ENCODE peak calls at places on chromosomes 13 and 19, in five cellular contexts. X is spleen, H is PC-3, W is A549, C is ascending aorta. G is an unnamed sample.

GRCh38 chr13:114115191-114115671 is 17.2 kb downstream of the RASA3 start:
- DNase-seq in H (peak; percentile 80), W (no peak), X (peak; percentile 83), C (peak; percentile 38), G (peak; percentile 41)

GRCh38 chr19:2427323-2428026 is at the start of gene TIMM13:
- DNase-seq in H (peak; percentile 93), C (peak; percentile 88), W (peak; percentile 78), X (peak; percentile 98), G (peak; percentile 91)

GRCh38 chr13:106536244-106537034 is 977 bp upstream of the EFNB2 start:
- DNase-seq in W (peak; percentile 62), C (no peak), H (peak; percentile 85), X (peak; percentile 98), G (peak; percentile 72)

GRCh38 chr19:29587059-29587458 is 19.0 kb upstream of the POP4 start:
- DNase-seq in X (no peak), W (no peak), C (no peak), H (no peak), G (no peak)

GRCh38 chr13:47397739-47398138 is 500.9 kb upstream of the HTR2A start:
- DNase-seq in H (peak; percentile 65), W (no peak), X (no peak), C (no peak), G (peak; percentile 23)

GRCh38 chr19:50333235-50333736 is 4.1 kb upstream of the KCNC3 start:
- DNase-seq in C (peak; percentile 74), H (peak; percentile 96), W (peak; percentile 97), X (peak; percentile 96), G (peak; percentile 39)

GRCh38 chr19:5605362-5605761 is 17.2 kb downstream of the SAFB2 start:
- DNase-seq in H (no peak), X (peak; percentile 16), W (no peak), C (no peak), G (no peak)

GRCh38 chr13:99197257-99197651 is 3.4 kb upstream of the UBAC2 start:
- DNase-seq in C (no peak), W (no peak), H (peak; percentile 77), X (no peak), G (no peak)

GRCh38 chr13:90171649-90172048 is 1175.8 kb upstream of the MIR17HG start:
- DNase-seq in H (no peak), W (no peak), X (no peak), C (no peak), G (no peak)

GRCh38 chr19:20423381-20424207 is 142.0 kb downstream of the ZNF737 start:
- DNase-seq in H (peak; percentile 2), C (peak; percentile 26), W (no peak), X (peak; percentile 78), G (no peak)

GRCh38 chr19:7744871-7745270 is 2.5 kb downstream of the CD209 start:
- DNase-seq in X (peak; percentile 32), H (no peak), C (no peak), W (no peak), G (no peak)

GRCh38 chr19:28489126-28489660 is 723.8 kb downstream of the UQCRFS1 start:
- DNase-seq in H (no peak), C (no peak), X (peak; percentile 56), W (no peak), G (no peak)

GRCh38 chr13:96822900-96823299 is 171.4 kb downstream of the OXGR1 start:
- DNase-seq in C (no peak), W (peak; percentile 4), X (no peak), H (peak; percentile 39), G (no peak)

GRCh38 chr13:79709526-79709925 is 228.6 kb downstream of the NDFIP2 start:
- DNase-seq in C (no peak), X (no peak), W (no peak), H (no peak), G (no peak)

GRCh38 chr13:59638404-59638803 is 525.3 kb downstream of the DIAPH3 start:
- DNase-seq in W (no peak), X (no peak), C (no peak), H (no peak), G (no peak)

GRCh38 chr13:63433546-63434150 is 2018.0 kb upstream of the PCDH20 start:
- DNase-seq in W (no peak), H (peak; percentile 50), X (no peak), C (no peak), G (peak; percentile 23)

GRCh38 chr13:114144606-114145244 is 12.3 kb upstream of the RASA3 start:
- DNase-seq in H (no peak), C (no peak), X (no peak), W (no peak), G (no peak)

GRCh38 chr19:16737909-16738308 is 18.3 kb downstream of the NWD1 start:
- DNase-seq in C (no peak), W (no peak), X (no peak), H (no peak), G (peak; percentile 23)

GRCh38 chr19:51316688-51317087 is 5.2 kb downstream of the IGLON5 start:
- DNase-seq in C (no peak), X (peak; percentile 22), H (no peak), W (no peak), G (no peak)

GRCh38 chr13:97231118-97231831 is 9.1 kb downstream of the MBNL2 start:
- DNase-seq in H (no peak), W (no peak), C (no peak), X (no peak), G (no peak)

GRCh38 chr13:76330216-76330615 is 556.0 kb downstream of the KCTD12 start:
- DNase-seq in H (no peak), W (no peak), X (no peak), C (no peak), G (no peak)

GRCh38 chr13:45473627-45474026 is 8.9 kb downstream of the COG3 start:
- DNase-seq in C (no peak), X (no peak), H (no peak), W (no peak), G (no peak)

GRCh38 chr13:76474356-76474755 is 411.8 kb downstream of the KCTD12 start:
- DNase-seq in C (no peak), W (no peak), X (no peak), H (no peak), G (no peak)

DNA sequence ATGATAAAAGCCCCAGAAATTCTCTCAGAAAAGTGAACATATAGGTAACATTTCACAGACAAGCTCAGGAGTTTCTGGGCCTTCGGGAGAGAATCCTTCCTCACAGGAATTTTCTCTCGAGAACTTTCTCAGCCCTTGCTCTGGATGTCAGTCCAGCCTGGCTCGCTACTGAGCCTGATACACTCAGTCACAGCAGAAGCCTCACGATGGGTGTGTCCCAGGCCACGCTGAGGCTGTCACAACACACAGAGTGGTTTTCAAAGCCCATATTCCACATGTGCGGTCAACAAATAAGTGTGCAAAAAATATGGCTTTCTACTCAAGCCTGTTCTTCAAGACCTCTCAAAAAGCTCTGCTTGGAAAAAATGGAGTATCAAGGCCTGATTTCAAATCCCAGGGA is 31.5 kb upstream of the MEDAG start:
- DNase-seq in X (no peak), W (no peak), H (no peak), C (no peak), G (no peak)
- H3K27ac ChIP-seq in X (no peak overlapping the region), W (no peak overlapping the region), H (no peak overlapping the region), C (peak overlapping the region; percentile 88), G (no peak overlapping the region)

DNA sequence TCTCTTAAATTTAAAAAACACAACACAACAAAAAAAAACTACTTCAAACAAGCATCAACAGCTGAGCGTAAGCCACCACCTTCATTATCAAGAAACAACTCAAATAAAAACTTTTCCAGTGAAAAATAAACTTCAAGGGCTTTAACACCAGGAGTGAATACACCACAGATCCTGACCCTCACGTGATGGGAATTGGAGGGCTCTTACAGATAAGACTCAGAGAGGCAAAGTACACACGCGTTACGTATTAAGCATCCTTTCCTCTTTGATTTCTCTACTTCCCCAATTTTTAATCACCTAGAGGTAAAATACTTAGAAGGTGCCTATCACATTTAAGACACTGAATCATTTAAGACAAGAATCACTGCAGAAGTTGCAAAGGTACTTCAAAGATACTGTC is 588 bp upstream of the STARD13 start:
- DNase-seq in C (no peak), X (no peak), W (no peak), H (no peak), G (no peak)
- H3K4me3 ChIP-seq in C (peak overlapping the region; percentile 73), X (peak overlapping the region; percentile 73), W (peak overlapping the region; percentile 51), H (peak overlapping the region; percentile 83), G (peak overlapping the region; percentile 42)

GRCh38 chr13:27341616-27342015 is 71.0 kb downstream of the RASL11A start:
- DNase-seq in H (no peak), W (no peak), C (no peak), X (no peak), G (no peak)

GRCh38 chr13:27338207-27338606 is 67.6 kb downstream of the RASL11A start:
- DNase-seq in X (no peak), C (no peak), H (no peak), W (no peak), G (no peak)

GRCh38 chr13:27338816-27339215 is 68.2 kb downstream of the RASL11A start:
- DNase-seq in W (no peak), X (no peak), C (no peak), H (no peak), G (no peak)

GRCh38 chr13:27336005-27336673 is 65.5 kb downstream of the RASL11A start:
- DNase-seq in X (no peak), H (no peak), W (no peak), C (no peak), G (no peak)

DNA sequence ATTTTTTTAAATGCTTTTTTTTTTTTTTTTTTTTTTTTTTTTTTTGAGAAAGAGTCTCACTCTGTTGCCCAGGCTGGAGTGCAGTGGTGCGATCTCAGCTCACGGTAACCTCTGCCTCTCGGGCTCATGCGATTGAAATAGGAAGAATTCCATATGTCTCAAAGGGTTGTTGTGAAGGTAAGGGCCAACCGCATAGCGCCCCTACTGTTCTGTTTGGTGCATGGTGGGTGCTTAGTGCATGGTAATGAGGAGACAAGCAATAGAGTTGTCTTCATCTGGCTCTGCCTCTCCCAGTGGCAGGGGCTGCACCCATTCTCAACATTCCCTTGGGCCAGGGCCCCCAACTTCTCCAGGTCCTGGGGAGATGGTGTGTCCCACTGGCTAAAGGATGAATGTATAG is 68.7 kb downstream of the RASL11A start:
- DNase-seq in W (peak; percentile 37), X (no peak), C (no peak), H (peak; percentile 71), G (no peak)
- TF ChIP-seq CTCF in W (peak; percentile 39), X (no peak), C (peak; percentile 35), H (peak; percentile 59), G (peak; percentile 67)

GRCh38 chr19:56124578-56124977 is 3.5 kb upstream of the ZNF787 start:
- DNase-seq in C (no peak), W (no peak), H (no peak), X (no peak), G (no peak)
- H3K27ac ChIP-seq in C (no peak overlapping the region), W (no peak overlapping the region), H (no peak overlapping the region), X (no peak overlapping the region), G (no peak overlapping the region)

GRCh38 chr19:40567750-40568494 is 8.8 kb upstream of the SHKBP1 start:
- DNase-seq in X (no peak), C (no peak), H (no peak), W (no peak), G (no peak)
- H3K4me3 ChIP-seq in X (peak overlapping the region; percentile 56), C (peak overlapping the region; percentile 56), H (no peak overlapping the region), W (peak overlapping the region; percentile 40), G (peak overlapping the region; percentile 51)

DNA sequence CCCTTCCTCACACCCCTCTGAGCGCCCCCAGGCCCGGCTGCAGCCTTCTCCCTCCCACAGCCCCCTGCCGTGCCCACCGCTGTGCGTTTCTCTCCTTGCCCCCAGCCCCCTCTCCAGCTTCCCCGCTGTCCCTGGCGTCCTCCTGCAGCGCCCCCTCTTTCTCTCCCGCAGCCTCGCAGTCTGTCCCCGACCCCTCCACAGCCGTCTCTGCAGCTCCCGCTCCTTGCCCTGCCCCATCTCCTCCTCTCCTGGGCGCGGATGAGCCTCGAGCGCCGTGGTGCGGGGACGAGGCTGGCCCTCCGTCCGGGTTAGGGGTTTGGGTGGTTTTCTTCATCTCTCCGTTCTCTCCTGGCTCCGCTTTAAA is 1.1 kb downstream of the KMT5C start:
- DNase-seq in W (no peak), H (no peak), X (peak; percentile 83), C (no peak), G (no peak)
- TF ChIP-seq CTCF in W (peak; percentile 23), H (peak; percentile 44), X (no peak), C (peak; percentile 28), G (peak; percentile 28)

GRCh38 chr19:53034948-53035675 is 9.4 kb upstream of the ERVV-2 start:
- DNase-seq in W (no peak), X (no peak), C (no peak), H (no peak), G (no peak)
- H3K27ac ChIP-seq in W (no peak overlapping the region), X (no peak overlapping the region), C (no peak overlapping the region), H (no peak overlapping the region), G (no peak overlapping the region)

G was measured in AG04450.